ENCODE peak calls at places on chromosomes 16 and 17, in five cellular contexts. L is sigmoid colon, A is mesenchymal stem cell, E is A549, B is mucosa of descending colon. N is an unnamed sample. For H3K4me1, the result is how much of the 10 kb centered on the place peaks cover.

GRCh38 chr17:144936-145670 is 7.7 kb downstream of the SCGB1C2 start:
- DNase-seq in L (peak), A (no peak), B (peak), E (no peak), N (no peak)

GRCh38 chr17:68291836-68292688 is 767 bp downstream of the ARSG start:
- DNase-seq in B (peak), A (peak), E (peak), L (peak), N (peak)

GRCh38 chr17:76585048-76585648 is 512 bp downstream of the ST6GALNAC2 start:
- DNase-seq in B (peak), E (no peak), L (peak), A (peak), N (no peak)

GRCh38 chr17:29699283-29699682 is 76.6 kb upstream of the CORO6 start:
- DNase-seq in E (no peak), L (no peak), A (no peak), B (no peak), N (no peak)

GRCh38 chr17:81696218-81696941 is 6.8 kb upstream of the MRPL12 start:
- DNase-seq in A (no peak), B (no peak), L (no peak), E (no peak), N (no peak)

GRCh38 chr16:9521749-9522370 is 430.4 kb downstream of the HAPSTR1 start:
- DNase-seq in B (no peak), A (no peak), L (no peak), E (no peak), N (no peak)

GRCh38 chr17:82236142-82236971 is 7.5 kb downstream of the SLC16A3 start:
- DNase-seq in E (peak), A (peak), L (peak), B (peak), N (no peak)

GRCh38 chr17:61469474-61469873 is 17.3 kb downstream of the TBX4 start:
- DNase-seq in E (no peak), L (peak), A (no peak), B (peak), N (no peak)

GRCh38 chr17:28970879-28971278 is 19.6 kb upstream of the PHF12 start:
- DNase-seq in A (no peak), L (no peak), E (no peak), B (no peak), N (no peak)

GRCh38 chr17:28552201-28552999 is at the start of gene UNC119:
- DNase-seq in A (peak), L (peak), E (peak), B (peak), N (peak)

GRCh38 chr16:67333315-67333714 is 6.7 kb downstream of the LRRC36 start:
- DNase-seq in E (no peak), A (no peak), B (no peak), L (no peak), N (no peak)

GRCh38 chr17:47801906-47802305 is 19.7 kb downstream of the OSBPL7 start:
- DNase-seq in A (no peak), L (no peak), B (no peak), E (no peak), N (no peak)

GRCh38 chr16:55735120-55735781 is 79.5 kb downstream of the SLC6A2 start:
- DNase-seq in A (no peak), E (peak), B (no peak), L (no peak), N (no peak)

GRCh38 chr16:49458221-49458620 is 84.6 kb downstream of the C16orf78 start:
- DNase-seq in A (no peak), E (no peak), L (peak), B (no peak), N (no peak)

GRCh38 chr16:85370881-85371651 is 242.1 kb upstream of the GSE1 start:
- DNase-seq in A (peak), B (peak), L (peak), E (no peak), N (peak)

GRCh38 chr17:30380643-30381419 is 2.1 kb downstream of the CPD start:
- DNase-seq in B (no peak), A (no peak), L (no peak), E (no peak), N (no peak)

GRCh38 chr16:50152386-50152806 is 710 bp upstream of the TENT4B start:
- DNase-seq in E (peak), B (no peak), L (peak), A (peak), N (peak)

GRCh38 chr17:78804777-78805176 is 22.7 kb upstream of the CYTH1 start:
- DNase-seq in L (no peak), E (no peak), A (no peak), B (no peak), N (no peak)

GRCh38 chr17:58577696-58578095 is 63.3 kb upstream of the MTMR4 start:
- DNase-seq in A (peak), B (peak), L (no peak), E (peak), N (peak)

DNA sequence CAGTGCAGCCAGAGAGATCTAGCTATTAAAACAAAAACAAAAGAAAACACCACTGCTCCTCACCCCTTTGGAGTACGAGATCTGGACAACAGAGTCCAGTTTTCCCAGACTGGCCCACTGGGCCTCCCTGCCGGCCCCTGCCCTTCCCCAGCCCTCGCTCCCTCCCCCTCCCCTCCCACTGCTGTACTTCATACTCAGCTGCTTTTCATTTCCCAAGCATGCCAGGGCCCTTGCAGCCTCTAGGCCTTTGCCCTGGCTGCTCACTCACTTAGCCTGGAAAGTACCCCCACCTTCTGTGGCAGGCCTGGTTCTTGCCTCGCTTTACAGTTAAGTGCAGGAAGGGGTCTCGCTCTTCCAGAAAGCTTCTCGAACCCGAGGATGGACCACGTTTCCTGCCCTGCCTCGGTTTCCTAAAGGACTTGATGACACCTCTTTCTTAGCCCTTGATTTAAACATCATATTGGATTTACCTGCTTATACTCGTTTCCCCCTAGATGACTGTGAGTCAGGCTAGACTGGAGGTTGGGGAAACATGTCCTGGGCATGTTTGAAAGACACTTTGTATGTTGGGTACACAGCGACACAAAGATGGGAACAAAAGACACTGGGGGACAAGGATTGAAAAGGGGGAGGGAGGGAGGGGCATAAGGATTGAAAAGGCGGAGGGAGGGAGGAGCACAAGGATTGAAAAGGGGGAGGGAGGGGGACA is 30.1 kb downstream of the SDK2 start:
- DNase-seq in L (no peak), E (no peak), B (no peak), A (no peak), N (no peak)
- H3K4me3 ChIP-seq in L (no peak), E (no peak), B (no peak), A (no peak), N (no peak)

GRCh38 chr17:42413464-42414040 is 9.5 kb downstream of the CAVIN1 start:
- DNase-seq in L (no peak), A (no peak), E (no peak), B (no peak), N (no peak)

GRCh38 chr17:42411905-42412679 is 11.0 kb downstream of the CAVIN1 start:
- DNase-seq in E (no peak), L (no peak), A (no peak), B (peak), N (no peak)

GRCh38 chr17:42408076-42408475 is 15.0 kb downstream of the CAVIN1 start:
- DNase-seq in L (no peak), B (peak), A (no peak), E (no peak), N (no peak)

GRCh38 chr17:42409467-42410351 is 13.3 kb downstream of the CAVIN1 start:
- DNase-seq in B (peak), L (peak), A (peak), E (peak), N (peak)

DNA sequence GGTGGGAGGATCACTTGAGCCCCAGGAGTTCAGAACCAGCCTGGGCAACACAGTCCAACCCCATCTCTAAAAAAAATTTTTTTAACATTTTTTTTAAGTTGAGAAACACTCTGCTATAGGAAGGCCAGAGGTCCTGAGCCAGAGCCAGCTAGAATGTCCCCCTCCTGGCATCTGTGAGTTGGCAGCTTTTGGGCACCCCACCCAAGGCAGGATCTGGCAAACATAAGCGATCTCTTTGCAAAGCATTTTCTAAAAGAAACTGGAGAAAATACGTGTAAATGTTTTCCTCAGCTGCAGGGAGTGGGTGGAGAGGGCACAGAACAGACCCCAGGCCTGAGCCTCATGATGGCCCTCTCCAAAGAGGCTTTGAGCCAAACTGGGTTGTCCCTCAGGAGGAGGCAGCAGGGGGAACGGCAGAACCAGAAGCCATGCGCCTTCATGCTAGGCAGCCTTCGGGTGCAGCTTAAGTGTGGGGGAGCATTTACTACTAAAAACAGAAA is 11.7 kb downstream of the CAVIN1 start:
- DNase-seq in A (no peak), L (no peak), B (no peak), E (no peak), N (no peak)
- H3K4me1 ChIP-seq in A (under half), L (half or more), B (under half), E (half or more), N (under half)

DNA sequence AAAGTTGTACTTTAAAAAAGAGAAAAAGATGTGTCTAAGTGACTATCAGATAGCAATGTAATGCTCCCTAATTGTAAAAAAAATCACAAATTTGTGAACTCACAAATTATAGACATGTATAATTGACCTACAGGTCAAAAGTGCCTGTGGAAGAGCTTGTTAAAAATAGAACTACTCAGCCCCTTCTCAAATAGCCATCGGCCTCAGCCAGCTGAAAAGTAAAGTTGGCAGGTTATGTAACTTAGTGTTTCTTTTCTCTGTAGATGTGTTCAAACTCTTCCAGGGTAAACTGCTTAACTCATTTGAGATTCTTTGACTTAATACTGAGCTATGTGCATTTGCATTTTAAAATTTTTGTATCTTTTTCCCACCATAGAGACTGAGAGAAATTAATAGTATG is 13.3 kb downstream of the AKTIP start:
- DNase-seq in E (no peak), A (no peak), B (no peak), L (no peak), N (no peak)
- H3K4me3 ChIP-seq in E (no peak), A (no peak), B (no peak), L (no peak), N (no peak)

DNA sequence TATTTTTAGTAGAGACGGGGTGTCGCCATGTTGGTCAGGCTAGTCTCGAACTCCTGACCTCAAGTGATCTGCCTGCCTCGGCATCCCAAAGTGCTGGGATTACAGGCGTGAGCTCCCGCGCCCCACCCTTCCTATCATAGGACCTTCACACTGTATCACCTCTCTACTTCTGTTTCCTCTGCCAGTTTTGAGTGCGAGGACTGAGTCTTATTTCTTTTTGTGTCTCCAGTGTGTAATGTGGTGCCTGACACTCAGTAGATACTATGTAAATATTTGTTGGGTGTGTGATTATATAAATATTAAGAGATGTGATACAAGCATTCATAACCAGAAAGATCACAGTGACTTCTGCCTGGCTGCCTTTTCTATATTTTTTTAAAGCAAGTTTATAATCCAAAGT is 10.5 kb downstream of the PRKCA start:
- DNase-seq in E (peak), B (no peak), A (no peak), L (no peak), N (no peak)
- H3K4me1 ChIP-seq in E (under half), B (under half), A (under half), L (half or more), N (under half)